ENCODE peak calls at places on chromosomes 11 and 22, in seven cellular contexts. L is fibroblast of lung, B is WERI-Rb-1, V is GM12865, F is cardiac muscle cell, D is heart right ventricle, K is cardiac fibroblast. W is an unnamed sample.

GRCh38 chr11:108931168-108931567 is 266.3 kb downstream of the DDX10 start:
- DNase-seq in L (peak), B (no peak), V (no peak), F (no peak), D (no peak), K (peak), W (no peak)

GRCh38 chr11:35223429-35223828 is 84.5 kb downstream of the CD44 start:
- DNase-seq in L (peak), B (peak), V (no peak), F (peak), D (no peak), K (no peak), W (no peak)

GRCh38 chr11:116993599-116993998 is 104.6 kb downstream of the SIK3 start:
- DNase-seq in L (peak), B (no peak), V (no peak), F (peak), D (no peak), K (peak), W (no peak)

GRCh38 chr11:38182126-38182907 is 1584.3 kb upstream of the RAG2 start:
- DNase-seq in L (peak), B (no peak), V (no peak), F (peak), D (no peak), K (peak), W (no peak)

GRCh38 chr11:79182794-79183193 is 258.0 kb downstream of the TENM4 start:
- DNase-seq in L (peak), B (no peak), V (no peak), F (no peak), D (no peak), K (peak), W (no peak)

GRCh38 chr11:41245704-41246398 is 213.6 kb downstream of the LRRC4C start:
- DNase-seq in L (no peak), B (peak), V (peak), F (no peak), D (no peak), K (no peak), W (no peak)

GRCh38 chr22:20552913-20553401 is 45.5 kb downstream of the MED15 start:
- DNase-seq in L (peak), B (no peak), V (no peak), F (peak), D (no peak), K (peak), W (no peak)

GRCh38 chr11:76083563-76084451 is 122.5 kb downstream of the WNT11 start:
- DNase-seq in L (peak), B (no peak), V (no peak), F (no peak), D (no peak), K (peak), W (no peak)

GRCh38 chr22:26903030-26903856 is 245.9 kb downstream of the MIAT start:
- DNase-seq in L (no peak), B (peak), V (no peak), F (no peak), D (no peak), K (no peak), W (no peak)

GRCh38 chr11:117824571-117825537 is at the start of gene FXYD2:
- DNase-seq in L (peak), B (peak), V (no peak), F (peak), D (peak), K (no peak), W (no peak)

GRCh38 chr11:130383363-130384168 is 44.8 kb downstream of the ADAMTS8 start:
- DNase-seq in L (peak), B (peak), V (no peak), F (peak), D (no peak), K (peak), W (no peak)

GRCh38 chr11:35082322-35083180 is 56.4 kb upstream of the CD44 start:
- DNase-seq in L (peak), B (no peak), V (peak), F (peak), D (peak), K (peak), W (no peak)

GRCh38 chr22:48478529-48479265 is 1349.0 kb downstream of the BRD1 start:
- DNase-seq in L (no peak), B (no peak), V (no peak), F (no peak), D (no peak), K (no peak), W (no peak)

GRCh38 chr11:26953770-26954392 is 40.0 kb upstream of the FIBIN start:
- DNase-seq in L (peak), B (no peak), V (no peak), F (peak), D (no peak), K (peak), W (no peak)

GRCh38 chr22:22210375-22210774 is 34.2 kb upstream of the VPREB1 start:
- DNase-seq in L (peak), B (no peak), V (peak), F (peak), D (no peak), K (peak), W (no peak)

GRCh38 chr11:61700720-61701119 is 20.5 kb downstream of the DAGLA start:
- DNase-seq in L (no peak), B (no peak), V (no peak), F (no peak), D (no peak), K (no peak), W (no peak)

GRCh38 chr22:21745948-21746347 is 10.4 kb upstream of the YPEL1 start:
- DNase-seq in L (no peak), B (no peak), V (no peak), F (no peak), D (no peak), K (no peak), W (no peak)

GRCh38 chr11:80616070-80616800 is 1175.4 kb upstream of the TENM4 start:
- DNase-seq in L (no peak), B (no peak), V (no peak), F (no peak), D (no peak), K (no peak), W (no peak)

GRCh38 chr11:112157274-112157766 is 6.6 kb downstream of the IL18 start:
- DNase-seq in L (peak), B (no peak), V (no peak), F (peak), D (no peak), K (peak), W (no peak)

GRCh38 chr11:60866911-60867870 is at the start of gene ZP1:
- DNase-seq in L (no peak), B (no peak), V (no peak), F (no peak), D (no peak), K (peak), W (peak)

GRCh38 chr11:1546536-1547466 is 25.3 kb downstream of the DUSP8 start:
- DNase-seq in L (peak), B (peak), V (no peak), F (peak), D (peak), K (peak), W (no peak)

DNA sequence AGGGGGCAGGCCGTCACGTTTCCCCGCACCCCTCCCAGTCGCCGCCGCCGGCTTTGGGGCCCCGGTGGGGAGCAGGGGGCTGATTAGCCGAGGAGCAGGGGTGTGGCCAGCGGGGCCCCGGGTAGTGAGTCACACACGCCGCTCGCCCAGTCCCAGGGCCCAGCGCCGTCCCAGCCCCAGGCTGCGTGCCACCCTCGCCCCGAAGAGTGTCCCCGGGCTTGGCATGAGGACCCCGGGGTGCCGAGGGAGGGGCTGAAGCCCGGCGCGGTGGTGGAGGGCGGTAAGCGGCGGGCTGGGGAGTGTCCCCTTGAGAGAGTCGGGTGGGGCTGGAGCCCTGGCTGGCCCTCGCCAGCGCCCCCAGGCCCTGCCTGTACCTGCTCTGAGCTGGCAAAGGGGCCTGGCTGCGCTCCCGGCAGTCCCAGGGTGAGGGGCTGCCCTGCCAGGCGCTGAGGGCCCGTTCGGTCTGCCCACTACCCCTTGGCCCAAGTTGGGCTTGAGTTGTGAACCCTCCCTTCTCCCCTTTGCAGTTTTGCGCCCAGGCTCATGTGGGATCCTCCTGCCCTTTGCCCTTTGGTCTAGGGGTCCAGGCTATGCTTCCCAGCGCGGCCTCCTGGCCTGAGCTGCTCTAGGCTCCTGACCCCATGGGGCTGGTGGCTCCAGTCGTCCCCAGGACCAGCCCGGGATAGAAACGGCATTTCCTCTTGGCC is 34.6 kb downstream of the PRDM11 start:
- DNase-seq in L (peak), B (peak), V (peak), F (peak), D (peak), K (peak), W (no peak)
- TF ChIP-seq CTCF in L (no peak), B (peak), V (no peak), F (no peak), D (no peak), K (no peak), W (no peak)

GRCh38 chr22:29716814-29717213 is 3.0 kb upstream of the CABP7 start:
- DNase-seq in L (peak), B (no peak), V (peak), F (peak), D (peak), K (peak), W (no peak)
- H3K4me3 ChIP-seq in L (no peak), B (no peak), V (no peak), F (no peak), D (no peak), K (no peak), W (no peak)

DNA sequence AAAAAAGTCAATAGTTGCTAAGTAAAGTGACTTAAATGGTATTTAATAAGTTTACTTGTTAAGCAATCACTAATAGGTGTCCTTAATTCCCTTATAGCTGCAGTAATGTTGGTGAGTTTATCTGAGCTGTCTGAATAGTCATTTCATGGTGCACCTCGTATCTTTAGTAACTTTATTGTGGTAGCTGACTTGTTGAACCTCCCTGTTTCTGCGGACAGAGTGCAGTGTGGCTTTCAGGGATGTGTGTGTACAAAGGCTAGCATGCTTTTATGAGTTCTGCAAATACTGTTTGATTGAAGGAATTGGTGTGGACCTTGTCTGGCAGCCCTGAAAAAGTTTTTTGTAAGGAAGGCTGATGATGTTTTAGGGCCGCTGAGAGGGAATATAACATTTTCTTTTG is 2.6 kb downstream of the ZNRF3 start:
- DNase-seq in L (no peak), B (no peak), V (no peak), F (no peak), D (no peak), K (no peak), W (peak)
- TF ChIP-seq CTCF in L (no peak), B (no peak), V (no peak), F (no peak), D (no peak), K (no peak), W (peak)

DNA sequence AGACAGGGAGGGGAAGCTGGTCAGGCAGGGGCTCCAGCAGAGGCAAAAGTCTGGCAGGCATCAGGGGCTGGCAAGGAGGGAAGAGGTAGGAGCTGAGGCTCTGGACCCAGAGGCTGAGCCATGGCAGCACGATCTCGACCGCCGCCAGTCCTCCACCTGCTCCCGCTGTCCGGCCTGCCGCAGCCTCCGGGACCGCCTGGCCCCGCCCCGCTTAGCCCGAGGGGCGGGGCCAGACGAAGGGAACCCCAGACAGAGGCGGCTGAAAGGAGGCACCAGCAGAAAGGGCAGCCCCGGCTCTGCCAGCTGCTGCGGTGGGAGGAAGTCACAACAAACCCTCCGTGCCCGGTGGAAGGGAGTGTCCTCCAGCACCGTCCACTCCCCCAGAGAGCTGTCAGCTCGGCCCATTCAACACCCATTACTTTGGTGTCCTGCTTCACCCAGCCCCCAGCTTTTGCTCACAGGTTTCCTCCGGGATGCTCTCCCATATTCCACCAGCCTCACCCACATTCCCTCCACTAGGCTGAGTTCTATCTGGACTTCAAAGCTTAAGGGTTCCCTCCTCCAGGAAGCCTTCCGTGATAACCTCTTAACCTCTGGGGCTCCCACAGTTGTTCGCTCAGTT is at the start of gene MFNG:
- DNase-seq in L (peak), B (peak), V (peak), F (peak), D (peak), K (no peak), W (no peak)
- H3K4me3 ChIP-seq in L (no peak), B (peak), V (peak), F (no peak), D (peak), K (no peak), W (no peak)

GRCh38 chr11:67401495-67402191 is at the start of gene PPP1CA:
- DNase-seq in L (peak), B (peak), V (peak), F (peak), D (peak), K (peak), W (no peak)
- TF ChIP-seq CTCF in L (no peak), B (peak), V (peak), F (peak), D (peak), K (no peak), W (peak)

GRCh38 chr11:124752471-124753100 is 531 bp upstream of the VSIG2 start:
- DNase-seq in L (no peak), B (no peak), V (no peak), F (no peak), D (no peak), K (no peak), W (no peak)
- H3K4me3 ChIP-seq in L (no peak), B (no peak), V (no peak), F (no peak), D (no peak), K (no peak), W (no peak)

DNA sequence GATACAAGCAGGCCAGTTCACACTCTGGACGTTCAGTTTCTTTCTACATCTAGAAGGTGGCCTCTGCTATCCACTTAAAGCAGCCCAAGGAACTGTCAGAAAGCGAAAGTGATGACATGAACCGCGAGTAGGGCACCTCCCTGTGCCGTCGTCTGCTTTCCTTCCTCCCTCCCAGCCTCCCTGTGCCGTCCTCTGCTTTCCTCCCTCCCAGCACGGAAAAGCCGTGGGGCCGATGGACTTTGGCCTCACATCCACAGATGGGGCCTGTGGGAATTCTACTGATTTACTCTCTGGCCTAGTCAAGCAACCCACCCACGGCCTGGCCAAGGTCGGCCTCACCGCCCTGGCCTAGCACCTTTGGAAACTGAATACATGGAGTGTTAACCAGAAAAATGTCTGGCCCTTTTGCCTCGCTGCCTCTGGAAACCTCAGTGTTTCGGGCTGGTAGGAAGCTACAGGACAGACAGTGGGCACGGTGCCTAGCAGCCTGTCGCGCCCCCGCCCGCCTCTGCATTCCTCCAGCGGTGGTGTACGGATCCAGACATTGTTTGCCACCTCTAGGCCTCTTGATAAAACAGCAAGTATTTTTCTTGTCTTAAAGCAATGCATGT is 14.2 kb downstream of the PEX26 start:
- DNase-seq in L (peak), B (no peak), V (peak), F (peak), D (peak), K (peak), W (no peak)
- TF ChIP-seq CTCF in L (peak), B (no peak), V (no peak), F (peak), D (peak), K (no peak), W (no peak)

W was measured in LNCaP clone FGC.